ENCODE peak calls at places on chromosomes 7 and 10, in ten cellular contexts. J is fibroblast of lung; P is caudate nucleus; A is uterus; K is tibial nerve; R is effector memory CD4-positive, alpha-beta T cell; B is neuronal stem cell; C is CD4-positive, alpha-beta memory T cell; V is lower lobe of right lung; G is ovary. W is an unnamed sample.

GRCh38 chr10:75335983-75336382 is 65.6 kb downstream of the ZNF503 start:
- DNase-seq in J (no peak), P (no peak), A (no peak), K (no peak), R (no peak), B (no peak), C (no peak), V (no peak), G (no peak), W (no peak)

GRCh38 chr7:130669051-130669700 is 628 bp upstream of the COPG2 start:
- DNase-seq in J (no peak), P (no peak), A (no peak), K (peak; percentile 7), R (no peak), B (no peak), C (no peak), V (no peak), G (no peak), W (peak; percentile 2)

GRCh38 chr10:25487266-25487665 is 312.5 kb downstream of the GPR158 start:
- DNase-seq in J (no peak), P (no peak), A (no peak), K (no peak), R (no peak), B (no peak), C (no peak), V (no peak), G (no peak), W (no peak)

GRCh38 chr7:94509264-94509878 is at the start of gene CASD1:
- DNase-seq in J (peak; percentile 10), P (peak; percentile 24), A (peak; percentile 60), K (peak; percentile 17), R (peak; percentile 39), B (peak; percentile 59), C (peak; percentile 70), V (peak; percentile 81), G (peak; percentile 73), W (peak; percentile 71)

GRCh38 chr7:99740573-99741437 is 5.8 kb upstream of the CYP3A7 start:
- DNase-seq in J (peak; percentile 1), P (no peak), A (no peak), K (no peak), R (no peak), B (no peak), C (no peak), V (no peak), G (no peak), W (no peak)

GRCh38 chr10:131345691-131346090 is 34.2 kb upstream of the TCERG1L start:
- DNase-seq in J (no peak), P (no peak), A (no peak), K (no peak), R (no peak), B (no peak), C (no peak), V (no peak), G (no peak), W (no peak)

GRCh38 chr10:132690401-132690800 is 95.5 kb downstream of the NKX6-2 start:
- DNase-seq in J (no peak), P (no peak), A (no peak), K (no peak), R (no peak), B (no peak), C (no peak), V (peak; percentile 21), G (no peak), W (no peak)

GRCh38 chr7:18125536-18125935 is 97.9 kb upstream of the PRPS1L1 start:
- DNase-seq in J (peak; percentile 33), P (no peak), A (no peak), K (no peak), R (no peak), B (no peak), C (no peak), V (no peak), G (no peak), W (no peak)

GRCh38 chr10:99337261-99337905 is 8.2 kb downstream of the CNNM1 start:
- DNase-seq in J (no peak), P (no peak), A (no peak), K (no peak), R (no peak), B (no peak), C (no peak), V (no peak), G (no peak), W (no peak)

GRCh38 chr10:27760867-27761266 is 15.2 kb upstream of the MKX start:
- DNase-seq in J (no peak), P (no peak), A (no peak), K (no peak), R (no peak), B (no peak), C (no peak), V (no peak), G (no peak), W (no peak)

GRCh38 chr10:26486985-26487850 is 49.1 kb downstream of the APBB1IP start:
- DNase-seq in J (peak; percentile 96), P (no peak), A (peak; percentile 28), K (peak; percentile 51), R (peak; percentile 63), B (no peak), C (peak; percentile 91), V (no peak), G (no peak), W (peak; percentile 82)

DNA sequence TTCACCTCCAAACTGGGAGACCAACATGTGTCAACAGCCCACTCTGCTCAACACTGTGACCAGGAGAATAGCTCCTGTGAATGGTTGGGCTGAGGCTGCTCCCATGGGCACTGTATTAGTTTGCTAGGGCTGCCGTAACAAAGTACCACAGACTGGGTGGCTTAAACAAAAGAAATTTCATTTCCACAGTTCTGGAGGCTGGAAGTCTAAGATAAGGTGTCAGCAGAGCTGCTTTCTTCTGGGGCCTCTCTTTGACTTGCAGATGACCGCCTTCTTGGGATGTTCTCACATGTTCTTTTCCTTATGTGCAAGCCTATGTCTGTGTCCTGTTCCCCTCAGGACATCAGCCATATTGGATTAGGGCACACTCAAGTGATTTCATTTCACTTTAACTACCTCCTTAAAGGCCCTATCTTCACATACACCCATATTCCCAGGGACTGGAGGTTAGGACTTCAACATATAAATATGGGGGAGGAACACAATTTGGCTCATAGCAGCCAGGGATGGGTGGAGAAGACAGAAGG is 90.3 kb downstream of the CPED1 start:
- DNase-seq in J (no peak), P (no peak), A (no peak), K (no peak), R (no peak), B (no peak), C (no peak), V (no peak), G (no peak), W (no peak)
- H3K27ac ChIP-seq in J (no peak overlapping the region), P (no peak overlapping the region), A (no peak overlapping the region), K (no peak overlapping the region), R (no peak overlapping the region), B (no peak overlapping the region), C (no peak overlapping the region), V (no peak overlapping the region), G (no peak overlapping the region), W (peak overlapping the region; percentile 78)

DNA sequence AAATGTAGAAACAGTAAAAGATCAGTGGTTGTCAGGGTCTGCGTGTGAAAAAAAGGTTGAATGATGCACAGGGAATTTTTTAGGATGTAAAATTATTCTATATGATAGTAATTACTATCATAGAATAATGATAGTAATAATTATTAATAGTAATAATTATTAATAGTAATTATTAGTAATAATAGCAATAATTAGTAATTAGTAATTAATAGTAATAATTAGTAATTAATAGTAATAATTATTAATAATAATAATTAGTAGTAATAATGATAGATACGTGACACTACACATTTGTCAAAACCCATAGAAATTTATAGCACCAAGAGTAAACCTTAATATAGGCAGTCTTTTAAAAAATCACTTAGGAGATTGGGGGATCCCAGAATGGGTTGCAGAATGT is 4.5 kb upstream of the NUDCD3 start:
- DNase-seq in J (no peak), P (no peak), A (no peak), K (no peak), R (no peak), B (no peak), C (no peak), V (no peak), G (no peak), W (no peak)
- H3K27ac ChIP-seq in J (no peak overlapping the region), P (no peak overlapping the region), A (no peak overlapping the region), K (no peak overlapping the region), R (no peak overlapping the region), B (no peak overlapping the region), C (no peak overlapping the region), V (no peak overlapping the region), G (no peak overlapping the region), W (no peak overlapping the region)

DNA sequence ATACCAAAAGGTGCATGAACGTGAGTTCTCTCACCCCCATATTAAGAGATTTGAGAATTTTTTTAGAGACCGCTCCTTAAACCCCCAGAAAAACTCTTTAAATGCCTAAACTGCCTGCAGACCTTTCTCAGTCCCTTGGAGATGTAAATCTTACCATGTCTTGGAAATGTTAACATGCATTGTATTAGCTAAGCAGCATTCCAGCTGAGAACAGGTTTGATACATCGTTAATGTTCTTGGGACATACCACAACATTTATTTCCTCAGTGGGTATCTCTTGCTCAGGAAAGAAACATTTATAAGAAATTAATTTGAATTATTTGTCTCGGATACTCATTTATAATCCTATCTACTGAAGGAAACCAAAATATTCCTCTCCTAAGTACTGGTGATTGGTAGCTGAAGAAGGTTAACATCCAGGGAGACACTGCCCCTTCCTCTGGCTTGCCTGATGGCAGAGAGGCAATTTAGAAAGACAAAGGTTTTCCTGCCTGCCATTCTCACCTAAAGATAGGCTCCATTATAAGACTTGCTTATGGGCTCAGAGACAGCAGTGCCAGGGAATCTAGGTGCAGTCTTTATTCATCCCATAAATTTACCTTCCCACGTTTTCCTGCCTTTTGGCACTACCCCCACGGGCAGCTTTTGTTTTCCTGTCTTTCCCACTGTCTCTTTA is 141.2 kb downstream of the COBL start:
- DNase-seq in J (no peak), P (no peak), A (no peak), K (no peak), R (no peak), B (no peak), C (no peak), V (no peak), G (no peak), W (no peak)
- H3K27ac ChIP-seq in J (no peak overlapping the region), P (no peak overlapping the region), A (no peak overlapping the region), K (no peak overlapping the region), R (no peak overlapping the region), B (no peak overlapping the region), C (no peak overlapping the region), V (no peak overlapping the region), G (no peak overlapping the region), W (no peak overlapping the region)

GRCh38 chr7:90669492-90669891 is 73.4 kb downstream of the CDK14 start:
- DNase-seq in J (no peak), P (no peak), A (no peak), K (no peak), R (no peak), B (no peak), C (no peak), V (no peak), G (no peak), W (no peak)

GRCh38 chr7:90661290-90662151 is 65.4 kb downstream of the CDK14 start:
- DNase-seq in J (peak; percentile 79), P (no peak), A (no peak), K (no peak), R (no peak), B (no peak), C (no peak), V (no peak), G (no peak), W (no peak)

GRCh38 chr7:90669002-90669401 is 72.9 kb downstream of the CDK14 start:
- DNase-seq in J (no peak), P (no peak), A (no peak), K (no peak), R (no peak), B (no peak), C (no peak), V (no peak), G (no peak), W (no peak)

GRCh38 chr7:90663176-90663575 is 67.1 kb downstream of the CDK14 start:
- DNase-seq in J (peak; percentile 81), P (no peak), A (no peak), K (no peak), R (no peak), B (no peak), C (no peak), V (no peak), G (no peak), W (no peak)

GRCh38 chr7:90666186-90666585 is 70.1 kb downstream of the CDK14 start:
- DNase-seq in J (no peak), P (no peak), A (peak; percentile 49), K (no peak), R (no peak), B (no peak), C (no peak), V (peak; percentile 47), G (no peak), W (no peak)
- H3K27ac ChIP-seq in J (no peak overlapping the region), P (no peak overlapping the region), A (no peak overlapping the region), K (no peak overlapping the region), R (no peak overlapping the region), B (no peak overlapping the region), C (no peak overlapping the region), V (no peak overlapping the region), G (no peak overlapping the region), W (no peak overlapping the region)